ENCODE peak calls at places on chromosomes 2 and 18, in ten cellular contexts. D is hypothalamus; Y is NCI-H748 treated with DMSO at 0.1 percent for 48 hours; Z is uterus; E is HT-29; S is GM20000; H is HS-5; T is activated effector memory CD4-positive, alpha-beta T cell treated with Interleukin-2 at 50 U/mL for 16 hours; I is AG10803; G is KBM-7. B is an unnamed sample.

GRCh38 chr2:237557633-237558015 is 8.8 kb upstream of the PRLH start:
- DNase-seq in Y (no peak), S (no peak), I (no peak), E (no peak), D (no peak), T (no peak), G (no peak), Z (no peak), H (no peak), B (no peak)

GRCh38 chr18:12049983-12050811 is 43.4 kb upstream of the ANKRD62 start:
- DNase-seq in D (no peak), E (no peak), H (no peak), Y (no peak), S (peak; percentile 58), Z (no peak), I (no peak), G (peak; percentile 30), T (no peak), B (no peak)

GRCh38 chr2:67565761-67566160 is 168.6 kb downstream of the ETAA1 start:
- DNase-seq in Y (no peak), I (peak; percentile 61), H (no peak), D (no peak), T (no peak), S (no peak), E (no peak), G (no peak), Z (no peak), B (no peak)

GRCh38 chr2:64018715-64019082 is 529 bp downstream of the VPS54 start:
- DNase-seq in T (no peak), I (peak; percentile 38), H (no peak), D (no peak), S (no peak), Z (peak; percentile 51), Y (no peak), G (no peak), E (no peak), B (no peak)

GRCh38 chr2:132424526-132425121 is 8.0 kb downstream of the GPR39 start:
- DNase-seq in E (no peak), G (no peak), Z (no peak), S (no peak), D (no peak), T (no peak), Y (no peak), I (peak; percentile 67), H (no peak), B (no peak)

GRCh38 chr18:79637921-79638855 is 41.4 kb upstream of the CTDP1 start:
- DNase-seq in E (no peak), S (peak; percentile 28), T (no peak), I (no peak), D (no peak), H (no peak), G (no peak), Y (no peak), Z (no peak), B (no peak)

GRCh38 chr2:231683292-231683898 is 24.9 kb upstream of the PTMA start:
- DNase-seq in D (peak; percentile 36), H (no peak), T (no peak), Y (no peak), S (no peak), G (no peak), E (no peak), I (no peak), Z (no peak), B (no peak)

GRCh38 chr18:58394607-58395425 is 234.1 kb downstream of the ALPK2 start:
- DNase-seq in E (no peak), T (no peak), S (no peak), Y (no peak), H (no peak), D (no peak), I (peak; percentile 53), Z (no peak), G (no peak), B (no peak)

B was measured in kidney epithelial cell.